ENCODE peak calls at places on chromosome X, in seven cellular contexts. N is BJ, G is uterus, Z is ovary, W is OCI-LY7, I is mucosa of descending colon, U is heart left ventricle. Y is an unnamed sample.

GRCh38 chrX:4588893-4589292 is 875.4 kb upstream of the PRKX start:
- DNase-seq in N (no peak), G (no peak), Z (no peak), W (no peak), I (no peak), U (no peak), Y (no peak)

GRCh38 chrX:142637206-142637605 is 388.5 kb upstream of the SPANXN4 start:
- DNase-seq in N (no peak), G (no peak), Z (no peak), W (no peak), I (no peak), U (no peak), Y (no peak)

GRCh38 chrX:10665681-10666080 is 45.3 kb upstream of the MID1 start:
- DNase-seq in N (no peak), G (no peak), Z (no peak), W (no peak), I (no peak), U (no peak), Y (no peak)

GRCh38 chrX:22486326-22486725 is 213.6 kb downstream of the CBLL2 start:
- DNase-seq in N (no peak), G (no peak), Z (no peak), W (no peak), I (no peak), U (no peak), Y (no peak)

GRCh38 chrX:52870041-52870440 is 2.2 kb upstream of the XAGE3 start:
- DNase-seq in N (no peak), G (no peak), Z (no peak), W (no peak), I (no peak), U (no peak), Y (no peak)

GRCh38 chrX:1051421-1051820 is 161.0 kb downstream of the CRLF2 start:
- DNase-seq in N (no peak), G (no peak), Z (no peak), W (no peak), I (no peak), U (no peak), Y (no peak)

GRCh38 chrX:111168314-111168713 is 72.3 kb downstream of the PAK3 start:
- DNase-seq in N (no peak), G (no peak), Z (no peak), W (no peak), I (no peak), U (no peak), Y (no peak)

GRCh38 chrX:34585561-34585960 is 71.5 kb downstream of the TMEM47 start:
- DNase-seq in N (no peak), G (no peak), Z (no peak), W (no peak), I (no peak), U (no peak), Y (no peak)

GRCh38 chrX:153019166-153019565 is 25.2 kb upstream of the PNMA5 start:
- DNase-seq in N (no peak), G (no peak), Z (no peak), W (no peak), I (no peak), U (no peak), Y (no peak)

GRCh38 chrX:64975491-64975890 is 759 bp downstream of the ZC4H2 start:
- DNase-seq in N (no peak), G (peak; percentile 17), Z (peak; percentile 31), W (peak; percentile 49), I (peak; percentile 61), U (peak; percentile 33), Y (peak; percentile 15)

GRCh38 chrX:105552395-105552794 is 269.9 kb upstream of the NRK start:
- DNase-seq in N (no peak), G (no peak), Z (no peak), W (no peak), I (no peak), U (no peak), Y (peak; percentile 38)

GRCh38 chrX:39491548-39492297 is 606.0 kb downstream of the BCOR start:
- DNase-seq in N (no peak), G (no peak), Z (no peak), W (peak; percentile 11), I (no peak), U (no peak), Y (no peak)

GRCh38 chrX:110167952-110168451 is 149.9 kb downstream of the AMMECR1 start:
- DNase-seq in N (no peak), G (no peak), Z (no peak), W (peak; percentile 39), I (no peak), U (no peak), Y (no peak)

GRCh38 chrX:9885150-9885549 is 82.0 kb upstream of the CLDN34 start:
- DNase-seq in N (no peak), G (no peak), Z (peak; percentile 65), W (peak; percentile 44), I (no peak), U (peak; percentile 56), Y (peak; percentile 71)

GRCh38 chrX:103607385-103608304 is at the start of gene TCEAL3:
- DNase-seq in N (no peak), G (peak; percentile 76), Z (peak; percentile 74), W (no peak), I (peak; percentile 66), U (peak; percentile 54), Y (peak; percentile 28)

GRCh38 chrX:150316564-150316963 is 46.6 kb upstream of the MAMLD1 start:
- DNase-seq in N (no peak), G (no peak), Z (peak; percentile 35), W (no peak), I (no peak), U (no peak), Y (no peak)

GRCh38 chrX:131821945-131822622 is 201.0 kb upstream of the STK26 start:
- DNase-seq in N (no peak), G (peak; percentile 80), Z (peak; percentile 78), W (no peak), I (peak; percentile 59), U (peak; percentile 73), Y (peak; percentile 86)
- H3K4me3 ChIP-seq in N (no peak overlapping the region), G (peak overlapping the region; percentile 33), Z (peak overlapping the region; percentile 33), W (no peak overlapping the region), I (no peak overlapping the region), U (peak overlapping the region; percentile 5), Y (peak overlapping the region; percentile 44)

GRCh38 chrX:75603833-75604232 is 81.0 kb upstream of the ZDHHC15 start:
- DNase-seq in N (no peak), G (no peak), Z (no peak), W (peak; percentile 43), I (no peak), U (no peak), Y (peak; percentile 12)
- TF ChIP-seq CTCF in N (peak; percentile 46), G (peak; percentile 44), Z (peak; percentile 35), W (peak; percentile 72), I (peak; percentile 33), U (peak; percentile 40), Y (peak; percentile 52)

DNA sequence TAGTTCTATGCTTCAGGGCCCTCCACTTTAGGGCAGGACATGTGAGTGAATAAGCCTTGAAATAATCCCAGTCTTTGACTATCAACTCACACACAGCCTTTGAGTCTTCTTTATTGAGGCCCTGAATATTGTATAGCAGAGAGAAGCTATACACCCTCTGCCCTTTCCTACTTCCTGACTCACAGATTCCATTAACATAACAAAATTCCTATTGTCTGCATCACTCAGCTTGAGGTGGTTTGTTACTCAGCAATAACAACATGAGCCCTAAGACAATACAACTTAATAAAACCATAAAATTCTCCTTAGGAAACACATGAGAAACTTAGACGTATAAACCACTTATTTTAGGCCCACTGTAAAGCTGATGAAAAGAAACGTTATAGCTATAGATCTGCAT is 680.3 kb upstream of the DIAPH2 start:
- DNase-seq in N (no peak), G (no peak), Z (no peak), W (no peak), I (no peak), U (no peak), Y (peak; percentile 71)
- H3K4me3 ChIP-seq in N (no peak overlapping the region), G (no peak overlapping the region), Z (no peak overlapping the region), W (no peak overlapping the region), I (no peak overlapping the region), U (no peak overlapping the region), Y (no peak overlapping the region)

GRCh38 chrX:44945736-44946135 is 72.7 kb downstream of the KDM6A start:
- DNase-seq in N (no peak), G (no peak), Z (no peak), W (peak; percentile 4), I (no peak), U (no peak), Y (no peak)
- TF ChIP-seq CTCF in N (no peak), G (no peak), Z (no peak), W (peak; percentile 42), I (no peak), U (no peak), Y (peak; percentile 1)

DNA sequence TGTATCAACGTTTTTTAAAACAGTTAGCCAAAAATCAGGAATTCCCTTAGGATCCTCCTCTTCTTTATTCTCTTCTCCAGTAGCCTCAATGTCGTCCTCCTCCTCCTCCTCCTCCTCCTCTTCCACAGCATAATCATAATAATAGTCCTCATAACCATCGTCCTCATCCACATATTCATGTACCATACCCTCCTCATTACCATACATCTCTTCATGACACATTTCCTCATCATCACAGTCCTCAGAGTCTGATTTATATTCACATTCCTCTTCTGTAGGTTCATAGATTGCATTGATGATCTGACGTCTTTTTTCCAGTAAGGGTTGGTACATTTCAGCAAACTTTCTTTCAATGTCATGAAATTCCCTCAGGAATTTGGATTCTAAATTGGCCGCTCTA is 917 bp downstream of the NAP1L2 start:
- DNase-seq in N (no peak), G (no peak), Z (no peak), W (no peak), I (no peak), U (no peak), Y (no peak)
- H3K4me3 ChIP-seq in N (no peak overlapping the region), G (peak overlapping the region; percentile 24), Z (peak overlapping the region; percentile 47), W (no peak overlapping the region), I (no peak overlapping the region), U (peak overlapping the region; percentile 57), Y (no peak overlapping the region)